ENCODE peak calls at places on chromosomes 16 and 17, in four cellular contexts. M is HepG2, K is A549, L is IMR-90. E is an unnamed sample.

GRCh38 chr16:75471723-75472634 is 7.5 kb upstream of the TMEM170A start:
- DNase-seq in K (peak; percentile 62), L (peak; percentile 64), M (peak; percentile 61), E (peak; percentile 73)

GRCh38 chr17:81641825-81642489 is 5.0 kb downstream of the TSPAN10 start:
- DNase-seq in L (peak; percentile 77), K (peak; percentile 50), M (no peak), E (peak; percentile 11)

GRCh38 chr16:25868041-25868600 is 176.4 kb downstream of the HS3ST4 start:
- DNase-seq in L (no peak), M (no peak), K (no peak), E (no peak)

GRCh38 chr16:71900336-71900735 is 5.0 kb downstream of the IST1 start:
- DNase-seq in K (no peak), L (no peak), M (no peak), E (no peak)

GRCh38 chr17:2975469-2975958 is 87.9 kb downstream of the OR1D5 start:
- DNase-seq in K (no peak), L (no peak), M (peak; percentile 87), E (peak; percentile 8)

GRCh38 chr17:66343531-66344078 is 41.2 kb downstream of the PRKCA start:
- DNase-seq in K (peak; percentile 90), M (peak; percentile 84), L (no peak), E (peak; percentile 51)

GRCh38 chr16:4684030-4684715 is 9.2 kb upstream of the NUDT16L1 start:
- DNase-seq in M (no peak), L (no peak), K (no peak), E (no peak)

GRCh38 chr16:3804426-3805016 is 76.0 kb downstream of the CREBBP start:
- DNase-seq in K (no peak), L (no peak), M (no peak), E (peak; percentile 58)

GRCh38 chr17:10278218-10278617 is 79.8 kb upstream of the GAS7 start:
- DNase-seq in L (no peak), K (no peak), M (no peak), E (peak; percentile 6)

GRCh38 chr16:610513-611381 is 20.0 kb upstream of the WFIKKN1 start:
- DNase-seq in L (no peak), K (no peak), M (peak; percentile 73), E (peak; percentile 51)

GRCh38 chr16:89795676-89796075 is 20.8 kb downstream of the FANCA start:
- DNase-seq in M (no peak), L (no peak), K (no peak), E (no peak)

GRCh38 chr17:34579979-34580684 is 750 bp downstream of the TMEM132E start:
- DNase-seq in L (no peak), M (no peak), K (peak; percentile 23), E (no peak)

GRCh38 chr17:29112780-29113295 is 67.4 kb downstream of the MYO18A start:
- DNase-seq in M (no peak), L (no peak), K (no peak), E (no peak)

GRCh38 chr16:55539049-55539448 is 27.4 kb upstream of the CAPNS2 start:
- DNase-seq in L (peak; percentile 65), M (no peak), K (no peak), E (no peak)

GRCh38 chr16:69187387-69187890 is 475 bp downstream of the SNTB2 start:
- DNase-seq in L (no peak), K (peak; percentile 43), M (no peak), E (peak; percentile 76)

GRCh38 chr16:29971304-29971703 is 2.4 kb upstream of the TAOK2 start:
- DNase-seq in L (no peak), M (no peak), K (no peak), E (no peak)
- TF ChIP-seq MAZ in L (no peak), M (no peak), K (no peak), E (no peak)

GRCh38 chr17:60134396-60135159 is 15.2 kb upstream of the CA4 start:
- DNase-seq in L (peak; percentile 67), K (no peak), M (no peak), E (peak; percentile 69)
- TF ChIP-seq MAZ in L (no peak), K (no peak), M (no peak), E (no peak)

GRCh38 chr17:21277332-21277731 is 7.2 kb upstream of the MAP2K3 start:
- DNase-seq in L (no peak), M (no peak), K (no peak), E (no peak)
- TF ChIP-seq MAZ in L (no peak), M (no peak), K (no peak), E (no peak)

GRCh38 chr16:51431517-51432241 is 280.6 kb upstream of the SALL1 start:
- DNase-seq in M (no peak), K (peak; percentile 30), L (peak; percentile 99), E (no peak)
- TF ChIP-seq MAZ in M (no peak), K (no peak), L (no peak), E (no peak)

GRCh38 chr16:12405083-12405482 is 398.6 kb downstream of the CPPED1 start:
- DNase-seq in M (no peak), L (no peak), K (no peak), E (no peak)

GRCh38 chr16:12406158-12406557 is 397.5 kb downstream of the CPPED1 start:
- DNase-seq in M (no peak), L (no peak), K (no peak), E (no peak)

GRCh38 chr16:12398736-12399047 is 405.0 kb downstream of the CPPED1 start:
- DNase-seq in L (no peak), K (no peak), M (no peak), E (no peak)

GRCh38 chr16:12406840-12407690 is 396.6 kb downstream of the CPPED1 start:
- DNase-seq in M (peak; percentile 84), L (peak; percentile 46), K (peak; percentile 59), E (no peak)

DNA sequence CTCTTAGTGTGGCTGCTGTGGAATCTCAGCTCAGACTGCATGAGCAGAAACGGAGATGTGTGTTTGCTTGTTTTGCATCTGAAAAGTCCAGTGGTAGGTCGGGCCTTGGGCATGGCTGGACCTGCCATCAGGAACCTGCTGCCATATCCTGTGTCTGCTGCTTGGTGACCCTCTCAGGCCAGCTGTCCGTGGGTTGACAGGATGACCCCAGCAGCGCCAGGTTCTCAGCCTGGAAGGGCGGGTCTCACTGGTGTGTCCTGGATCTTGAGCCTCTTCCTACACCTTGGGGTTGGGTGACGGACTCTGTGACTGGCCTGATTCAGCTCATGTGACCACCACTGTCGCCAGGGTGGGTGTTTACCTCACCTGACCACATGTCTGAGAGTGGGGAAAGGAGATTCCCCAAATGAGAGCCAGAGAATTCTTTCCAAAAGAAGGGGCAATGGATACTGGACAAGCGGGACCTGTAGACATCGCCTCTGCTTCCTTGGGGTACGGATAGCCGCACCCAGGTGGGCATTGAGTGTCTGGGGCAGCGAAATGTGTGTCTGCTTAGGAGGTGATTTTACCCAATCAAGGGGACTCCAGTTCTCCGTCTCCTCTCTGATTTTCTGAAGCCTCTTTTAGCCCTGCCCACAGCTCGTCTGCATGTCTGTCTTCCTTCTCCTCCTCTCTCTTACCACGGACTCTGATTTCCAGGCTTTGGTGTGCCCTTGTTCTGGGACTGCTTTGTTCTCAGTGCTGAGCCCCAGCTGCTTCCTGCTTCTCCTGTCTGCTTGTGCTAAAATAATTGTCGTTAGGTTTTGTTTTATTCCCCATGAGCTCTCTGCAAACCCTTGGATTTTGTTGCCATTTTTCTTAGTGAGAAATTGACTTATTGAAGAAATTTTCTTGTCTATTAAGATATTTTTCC is 399.7 kb downstream of the CPPED1 start:
- DNase-seq in K (no peak), M (no peak), L (no peak), E (no peak)
- TF ChIP-seq MAZ in K (no peak), M (no peak), L (no peak), E (no peak)

DNA sequence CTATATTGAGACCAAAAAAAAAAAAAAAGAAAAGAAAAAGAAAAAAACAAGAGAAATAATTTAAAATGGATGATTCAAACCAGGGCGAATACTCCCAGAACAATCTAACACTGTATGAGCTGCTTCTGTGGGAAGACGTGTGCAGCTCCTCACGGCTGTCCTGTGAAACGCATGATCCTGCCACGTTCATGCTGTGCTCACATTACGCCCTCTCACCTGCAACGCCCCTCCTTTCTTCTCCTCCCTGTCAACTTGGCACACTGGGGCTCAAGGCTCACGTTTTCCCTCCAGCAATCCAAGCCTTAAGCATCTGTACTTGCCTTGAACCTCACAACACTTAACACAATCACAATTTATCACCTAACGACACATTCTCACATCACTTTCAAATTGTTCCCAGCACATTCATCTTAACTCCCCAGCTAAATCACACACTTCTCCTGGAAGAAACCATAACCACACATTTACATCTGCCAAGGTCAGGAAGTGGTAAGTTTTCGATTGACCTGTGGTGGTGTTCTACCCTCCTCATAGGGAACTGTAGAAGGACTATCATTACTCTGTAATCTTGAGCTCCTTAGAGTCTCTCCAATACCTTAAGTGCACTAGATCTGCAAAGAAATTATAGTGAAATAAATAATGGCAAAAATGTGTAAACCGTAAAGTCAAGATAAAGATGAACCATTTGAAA is 29.1 kb downstream of the MBTPS1 start:
- DNase-seq in K (no peak), M (no peak), L (no peak), E (no peak)
- TF ChIP-seq MAZ in K (no peak), M (no peak), L (no peak), E (no peak)

DNA sequence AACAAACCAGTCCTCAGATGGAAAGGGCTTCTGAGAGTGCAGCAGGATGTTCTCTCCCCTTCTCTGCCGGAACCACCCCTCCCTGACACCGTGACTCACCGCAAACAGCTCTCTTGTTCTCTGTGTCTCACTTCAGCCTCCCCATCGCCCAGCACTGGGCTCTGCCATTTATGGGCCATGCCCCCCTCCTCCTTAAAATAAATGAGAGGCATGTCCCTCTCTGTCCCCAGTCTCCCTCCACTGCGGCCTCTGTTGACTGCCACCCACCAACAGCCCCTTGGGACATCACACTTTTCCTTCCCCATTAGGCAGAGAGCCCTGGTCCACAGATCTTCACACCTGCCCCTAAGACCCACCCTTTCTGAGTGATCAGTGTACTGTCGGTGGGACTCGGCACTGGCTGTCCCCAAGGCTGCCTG is 6.3 kb downstream of the CCDC102A start:
- DNase-seq in M (peak; percentile 59), L (peak; percentile 76), K (no peak), E (no peak)
- TF ChIP-seq MAZ in M (no peak), L (peak; percentile 78), K (no peak), E (no peak)

DNA sequence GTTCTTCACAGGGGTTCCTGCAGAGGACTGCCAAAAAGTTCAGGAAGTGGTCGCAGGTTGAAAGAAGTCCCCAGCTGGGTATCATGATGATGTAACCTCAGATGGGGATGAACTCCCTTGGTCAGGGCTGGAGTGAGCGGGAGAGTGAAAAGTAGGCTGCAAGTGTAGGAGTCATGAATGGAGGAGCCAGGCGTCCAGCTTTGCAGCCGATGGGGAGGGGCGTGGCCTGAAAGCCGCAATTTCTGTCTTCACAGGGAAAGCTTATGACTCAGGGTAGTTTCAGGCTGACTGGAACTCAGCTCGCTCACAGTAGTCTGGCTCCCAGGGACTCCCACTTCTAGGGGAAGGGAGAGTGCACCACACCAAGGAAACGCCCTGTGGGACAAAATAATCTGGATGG is 70.0 kb upstream of the HS3ST3A1 start:
- DNase-seq in L (no peak), M (no peak), K (no peak), E (no peak)
- TF ChIP-seq MAZ in L (no peak), M (no peak), K (no peak), E (no peak)

DNA sequence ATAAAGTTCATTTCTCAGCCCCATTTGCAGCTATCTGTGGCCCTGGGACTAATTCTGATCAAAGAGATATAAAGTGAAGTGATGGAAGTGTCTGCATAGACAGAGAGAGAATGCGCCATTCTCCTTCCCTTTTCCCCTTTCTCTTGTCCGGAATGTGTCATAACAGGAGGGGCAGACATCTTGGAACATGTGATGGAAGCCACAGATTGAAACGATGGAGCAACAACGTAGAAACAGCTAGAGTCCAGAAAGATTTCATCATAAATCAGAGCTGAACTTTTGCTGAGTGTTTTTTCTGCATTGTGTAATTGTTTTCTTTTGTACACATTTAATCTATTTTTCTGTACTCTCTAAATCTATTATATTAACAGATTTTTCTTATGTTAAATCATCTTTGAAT is 11.3 kb downstream of the ASGR1 start:
- DNase-seq in K (no peak), M (peak; percentile 56), L (no peak), E (no peak)
- TF ChIP-seq MAZ in K (no peak), M (no peak), L (no peak), E (no peak)

E was measured in K562.